ENCODE peak calls at places on chromosomes 5 and 9, in four cellular contexts. One of them, this sample, is unnamed. For H3K9me1, the result is how much of the 10 kb centered on the place peaks cover.

GRCh38 chr5:112682621-112683061 is 55.0 kb upstream of the APC start:
- DNase-seq in IMR-90: peak
- DNase-seq in keratinocyte: no peak
- DNase-seq in K562: no peak
- DNase-seq in this sample: no peak

GRCh38 chr5:29161399-29161798 is 2032.1 kb upstream of the CDH6 start:
- DNase-seq in IMR-90: no peak
- DNase-seq in keratinocyte: no peak
- DNase-seq in K562: no peak
- DNase-seq in this sample: no peak

GRCh38 chr5:39209924-39210323 is 9.4 kb downstream of the FYB1 start:
- DNase-seq in IMR-90: no peak
- DNase-seq in keratinocyte: no peak
- DNase-seq in K562: no peak
- DNase-seq in this sample: no peak

GRCh38 chr9:107653263-107653821 is 163.8 kb upstream of the KLF4 start:
- DNase-seq in IMR-90: no peak
- DNase-seq in keratinocyte: no peak
- DNase-seq in K562: no peak
- DNase-seq in this sample: no peak

GRCh38 chr9:103991001-103991400 is 103.1 kb upstream of the SMC2 start:
- DNase-seq in IMR-90: no peak
- DNase-seq in keratinocyte: no peak
- DNase-seq in K562: no peak
- DNase-seq in this sample: no peak

GRCh38 chr9:3343671-3344070 is 182.1 kb downstream of the RFX3 start:
- DNase-seq in IMR-90: no peak
- DNase-seq in keratinocyte: no peak
- DNase-seq in K562: no peak
- DNase-seq in this sample: no peak

GRCh38 chr5:154430466-154430865 is 15.3 kb upstream of the SAP30L start:
- DNase-seq in IMR-90: no peak
- DNase-seq in keratinocyte: no peak
- DNase-seq in K562: no peak
- DNase-seq in this sample: no peak

GRCh38 chr5:16673241-16673998 is 56.6 kb upstream of the RETREG1 start:
- DNase-seq in IMR-90: no peak
- DNase-seq in keratinocyte: no peak
- DNase-seq in K562: no peak
- DNase-seq in this sample: no peak

GRCh38 chr5:142584843-142585242 is 101.0 kb downstream of the FGF1 start:
- DNase-seq in IMR-90: no peak
- DNase-seq in keratinocyte: no peak
- DNase-seq in K562: no peak
- DNase-seq in this sample: no peak

GRCh38 chr9:93119953-93120845 is 13.9 kb downstream of the NINJ1 start:
- DNase-seq in IMR-90: peak
- DNase-seq in keratinocyte: no peak
- DNase-seq in K562: peak
- DNase-seq in this sample: peak
- TF ChIP-seq CTCF in IMR-90: peak
- TF ChIP-seq CTCF in keratinocyte: peak
- TF ChIP-seq CTCF in K562: peak
- TF ChIP-seq CTCF in this sample: no peak

GRCh38 chr9:36039696-36040095 is 3.0 kb downstream of the RECK start:
- DNase-seq in IMR-90: peak
- DNase-seq in keratinocyte: no peak
- DNase-seq in K562: no peak
- DNase-seq in this sample: no peak

GRCh38 chr9:36036780-36037579 is at the start of gene RECK:
- DNase-seq in IMR-90: peak
- DNase-seq in keratinocyte: no peak
- DNase-seq in K562: peak
- DNase-seq in this sample: peak

GRCh38 chr9:36039121-36039520 is 2.4 kb downstream of the RECK start:
- DNase-seq in IMR-90: no peak
- DNase-seq in keratinocyte: no peak
- DNase-seq in K562: no peak
- DNase-seq in this sample: no peak

GRCh38 chr9:36036253-36036779 is 397 bp upstream of the RECK start:
- DNase-seq in IMR-90: no peak
- DNase-seq in keratinocyte: no peak
- DNase-seq in K562: no peak
- DNase-seq in this sample: no peak

GRCh38 chr9:36037580-36038169 is 962 bp downstream of the RECK start:
- DNase-seq in IMR-90: no peak
- DNase-seq in keratinocyte: no peak
- DNase-seq in K562: no peak
- DNase-seq in this sample: peak
- H3K9me1 ChIP-seq in IMR-90: under half
- H3K9me1 ChIP-seq in keratinocyte: under half
- H3K9me1 ChIP-seq in K562: under half
- H3K9me1 ChIP-seq in this sample: under half

DNA sequence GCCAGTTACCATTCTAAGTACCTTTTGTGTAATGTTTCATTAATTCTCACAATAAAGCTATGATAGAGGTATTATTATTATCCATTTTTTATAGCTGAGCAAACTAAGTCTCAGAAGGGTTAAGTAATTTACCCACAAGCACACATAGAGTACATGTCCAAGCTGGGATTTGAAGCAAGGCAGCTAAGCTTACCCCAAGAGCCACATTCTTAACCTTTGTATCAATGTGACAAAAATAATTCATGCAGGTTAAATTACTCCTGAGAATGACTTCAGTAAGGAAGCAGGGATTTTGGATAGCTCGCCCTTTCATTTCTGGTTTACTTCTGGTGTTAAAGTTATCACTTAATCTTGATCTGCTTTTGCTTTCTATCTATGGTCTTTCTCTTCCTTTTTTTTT is 141.9 kb downstream of the ACTBL2 start:
- DNase-seq in IMR-90: no peak
- DNase-seq in keratinocyte: no peak
- DNase-seq in K562: no peak
- DNase-seq in this sample: no peak
- TF ChIP-seq CTCF in IMR-90: no peak
- TF ChIP-seq CTCF in keratinocyte: no peak
- TF ChIP-seq CTCF in K562: no peak
- TF ChIP-seq CTCF in this sample: no peak

GRCh38 chr9:68454579-68455334 is 85.9 kb downstream of the TMEM252 start:
- DNase-seq in IMR-90: no peak
- DNase-seq in keratinocyte: no peak
- DNase-seq in K562: no peak
- DNase-seq in this sample: no peak
- H3K9me1 ChIP-seq in IMR-90: under half
- H3K9me1 ChIP-seq in keratinocyte: under half
- H3K9me1 ChIP-seq in K562: under half
- H3K9me1 ChIP-seq in this sample: under half

GRCh38 chr5:144194148-144194547 is 23.5 kb downstream of the KCTD16 start:
- DNase-seq in IMR-90: no peak
- DNase-seq in keratinocyte: no peak
- DNase-seq in K562: no peak
- DNase-seq in this sample: no peak

GRCh38 chr5:144189800-144190429 is 19.2 kb downstream of the KCTD16 start:
- DNase-seq in IMR-90: peak
- DNase-seq in keratinocyte: no peak
- DNase-seq in K562: no peak
- DNase-seq in this sample: peak

GRCh38 chr5:144191461-144191860 is 20.8 kb downstream of the KCTD16 start:
- DNase-seq in IMR-90: no peak
- DNase-seq in keratinocyte: no peak
- DNase-seq in K562: no peak
- DNase-seq in this sample: no peak

GRCh38 chr5:144195443-144195842 is 24.8 kb downstream of the KCTD16 start:
- DNase-seq in IMR-90: peak
- DNase-seq in keratinocyte: no peak
- DNase-seq in K562: no peak
- DNase-seq in this sample: no peak

GRCh38 chr5:144191998-144192397 is 21.3 kb downstream of the KCTD16 start:
- DNase-seq in IMR-90: peak
- DNase-seq in keratinocyte: peak
- DNase-seq in K562: peak
- DNase-seq in this sample: peak
- TF ChIP-seq CTCF in IMR-90: peak
- TF ChIP-seq CTCF in keratinocyte: peak
- TF ChIP-seq CTCF in K562: peak
- TF ChIP-seq CTCF in this sample: peak

DNA sequence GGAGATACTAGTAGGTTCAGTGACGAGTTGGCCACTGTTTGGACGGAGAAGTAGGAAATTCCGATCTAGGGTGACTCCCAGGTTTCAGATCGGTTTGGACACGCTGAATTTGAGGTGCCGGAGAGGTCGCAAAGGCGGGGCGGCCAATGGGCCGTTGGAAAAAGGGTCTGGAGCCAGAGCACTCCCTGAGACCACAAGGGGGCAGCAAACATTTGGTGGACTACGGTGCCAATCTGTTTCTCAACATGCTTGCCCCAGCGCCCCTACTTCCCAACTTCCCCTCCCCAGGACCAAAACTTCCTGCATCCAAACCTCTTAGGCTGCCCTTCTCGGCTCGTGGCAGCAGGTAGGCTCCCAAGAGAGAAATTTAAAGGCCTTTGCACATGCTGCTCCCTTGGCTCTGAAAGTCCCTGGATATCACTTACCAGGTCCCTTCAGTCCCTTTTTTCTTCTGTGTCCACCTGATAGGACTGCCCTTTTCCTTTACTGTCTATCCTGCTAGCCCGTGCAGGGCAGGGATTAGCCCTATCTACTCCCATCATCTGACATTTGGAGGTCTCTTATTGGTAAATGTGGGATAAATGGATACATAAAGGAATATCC is 992 bp upstream of the RPP25L start:
- DNase-seq in IMR-90: peak
- DNase-seq in keratinocyte: no peak
- DNase-seq in K562: peak
- DNase-seq in this sample: peak
- H3K9me1 ChIP-seq in IMR-90: under half
- H3K9me1 ChIP-seq in keratinocyte: under half
- H3K9me1 ChIP-seq in K562: under half
- H3K9me1 ChIP-seq in this sample: under half

This sample was measured in endothelial cell of umbilical vein.